ENCODE peak calls at places on chromosomes 5 and 9, in eight cellular contexts. H is NCI-H1417, Z is posterior cingulate gyrus, V is occipital lobe, D is lung, U is glutamatergic neuron, T is globus pallidus, F is K562. X is an unnamed sample.

GRCh38 chr9:130137870-130138653 is 34.1 kb upstream of the NCS1 start:
- DNase-seq in H (no peak), Z (no peak), V (no peak), D (peak), U (peak), T (no peak), F (peak), X (peak)

GRCh38 chr9:135329571-135330306 is 149.8 kb upstream of the PPP1R26 start:
- DNase-seq in H (peak), Z (no peak), V (no peak), D (no peak), U (no peak), T (no peak), F (no peak), X (no peak)

GRCh38 chr9:19028835-19029451 is 4.1 kb downstream of the SAXO1 start:
- DNase-seq in H (peak), Z (peak), V (no peak), D (no peak), U (peak), T (peak), F (peak), X (no peak)

GRCh38 chr9:116482740-116483139 is 204.4 kb upstream of the TRIM32 start:
- DNase-seq in H (no peak), Z (peak), V (no peak), D (no peak), U (no peak), T (peak), F (no peak), X (no peak)

GRCh38 chr9:73683862-73684591 is 532.4 kb downstream of the ANXA1 start:
- DNase-seq in H (peak), Z (no peak), V (no peak), D (no peak), U (no peak), T (peak), F (no peak), X (no peak)

GRCh38 chr9:77014597-77015263 is 4.7 kb upstream of the FOXB2 start:
- DNase-seq in H (no peak), Z (no peak), V (no peak), D (no peak), U (no peak), T (no peak), F (no peak), X (no peak)

GRCh38 chr5:172235132-172235780 is 41.3 kb downstream of the EFCAB9 start:
- DNase-seq in H (no peak), Z (no peak), V (no peak), D (no peak), U (no peak), T (no peak), F (no peak), X (no peak)

GRCh38 chr9:111970827-111971226 is 74.2 kb downstream of the UGCG start:
- DNase-seq in H (no peak), Z (no peak), V (no peak), D (no peak), U (no peak), T (no peak), F (no peak), X (no peak)

GRCh38 chr5:76942581-76942980 is 10.3 kb upstream of the CRHBP start:
- DNase-seq in H (no peak), Z (no peak), V (no peak), D (no peak), U (no peak), T (no peak), F (no peak), X (no peak)

GRCh38 chr5:147065071-147065470 is 169.8 kb upstream of the STK32A start:
- DNase-seq in H (no peak), Z (no peak), V (no peak), D (no peak), U (no peak), T (no peak), F (no peak), X (no peak)

GRCh38 chr5:135386886-135387628 is 12.0 kb downstream of the MACROH2A1 start:
- DNase-seq in H (no peak), Z (no peak), V (no peak), D (peak), U (no peak), T (peak), F (peak), X (no peak)

GRCh38 chr5:163079618-163080017 is 357.8 kb upstream of the CCNG1 start:
- DNase-seq in H (no peak), Z (no peak), V (no peak), D (no peak), U (peak), T (no peak), F (no peak), X (no peak)

GRCh38 chr5:112289465-112289864 is 129.6 kb downstream of the EPB41L4A start:
- DNase-seq in H (no peak), Z (no peak), V (no peak), D (no peak), U (no peak), T (no peak), F (no peak), X (no peak)

GRCh38 chr9:107929439-107929838 is 439.9 kb upstream of the KLF4 start:
- DNase-seq in H (peak), Z (no peak), V (no peak), D (peak), U (no peak), T (peak), F (no peak), X (no peak)

GRCh38 chr9:81748091-81748490 is 58.7 kb upstream of the TLE1 start:
- DNase-seq in H (no peak), Z (no peak), V (no peak), D (no peak), U (no peak), T (no peak), F (no peak), X (no peak)

GRCh38 chr5:180315762-180316212 is 23.9 kb upstream of the MAPK9 start:
- DNase-seq in H (peak), Z (peak), V (no peak), D (peak), U (peak), T (peak), F (peak), X (no peak)

GRCh38 chr5:93607367-93608258 is 24.6 kb downstream of the NR2F1 start:
- DNase-seq in H (peak), Z (no peak), V (no peak), D (no peak), U (no peak), T (no peak), F (no peak), X (no peak)

GRCh38 chr5:37850128-37850865 is 10.5 kb upstream of the GDNF start:
- DNase-seq in H (no peak), Z (no peak), V (no peak), D (no peak), U (no peak), T (no peak), F (no peak), X (no peak)

GRCh38 chr5:160961761-160962160 is 109.8 kb upstream of the ATP10B start:
- DNase-seq in H (no peak), Z (no peak), V (no peak), D (no peak), U (no peak), T (no peak), F (no peak), X (no peak)

GRCh38 chr5:128284236-128284635 is 200.7 kb downstream of the SLC12A2 start:
- DNase-seq in H (no peak), Z (no peak), V (no peak), D (no peak), U (no peak), T (no peak), F (no peak), X (no peak)

GRCh38 chr5:419970-420369 is 23.0 kb upstream of the EXOC3 start:
- DNase-seq in H (no peak), Z (no peak), V (no peak), D (no peak), U (no peak), T (no peak), F (no peak), X (no peak)

GRCh38 chr9:17611921-17612320 is 33.1 kb downstream of the SH3GL2 start:
- DNase-seq in H (peak), Z (no peak), V (no peak), D (no peak), U (no peak), T (no peak), F (no peak), X (no peak)

GRCh38 chr9:34691556-34691955 is 480 bp upstream of the CCL19 start:
- DNase-seq in H (no peak), Z (no peak), V (no peak), D (no peak), U (no peak), T (no peak), F (no peak), X (no peak)